ENCODE peak calls at places on chromosomes 6 and 20, in ten cellular contexts. K is mesothelial cell of epicardium; L is activated T-helper 1 cell treated with anti-CD3 and anti-CD28 coated beads, Interleukin-12 subunit alpha, Interleukin-12 subunit beta, Interleukin-2, Interleukin-4 antibody, amounts not matched to agents 30 ng/mL and 10 ng/mL and 1 ng/mL, durations not matched to agents 14 hours and 24 hours and 36 hours; T is upper lobe of left lung; E is stimulated activated CD8-positive, alpha-beta memory T cell treated with anti-CD3 and anti-CD28 coated beads, Interleukin-4, amount 100 ng/mL, for 24 hours; J is midbrain; Y is foreskin keratinocyte; F is cardiac muscle cell; A is bronchial epithelial cell; O is GM12865. G is an unnamed sample.

GRCh38 chr6:157533397-157533814 is 152.4 kb downstream of the ZDHHC14 start:
- DNase-seq in K (no peak), L (no peak), T (no peak), E (no peak), J (no peak), Y (no peak), F (no peak), A (no peak), O (no peak), G (no peak)

GRCh38 chr6:139240161-139241010 is 51.4 kb downstream of the TXLNB start:
- DNase-seq in K (peak), L (no peak), T (peak), E (no peak), J (no peak), Y (no peak), F (peak), A (peak), O (no peak), G (no peak)

GRCh38 chr20:36644032-36644712 is 1.8 kb downstream of the SLA2 start:
- DNase-seq in K (no peak), L (peak), T (peak), E (peak), J (no peak), Y (no peak), F (no peak), A (no peak), O (peak), G (peak)

GRCh38 chr6:121615493-121615892 is 180.0 kb downstream of the GJA1 start:
- DNase-seq in K (no peak), L (no peak), T (no peak), E (no peak), J (no peak), Y (no peak), F (no peak), A (peak), O (no peak), G (no peak)

GRCh38 chr20:64226686-64227576 is 28.6 kb upstream of the PCMTD2 start:
- DNase-seq in K (no peak), L (no peak), T (no peak), E (no peak), J (no peak), Y (no peak), F (no peak), A (no peak), O (no peak), G (no peak)

GRCh38 chr6:15308445-15309213 is 62.8 kb downstream of the JARID2 start:
- DNase-seq in K (no peak), L (no peak), T (no peak), E (no peak), J (no peak), Y (no peak), F (no peak), A (no peak), O (peak), G (no peak)

GRCh38 chr20:57794600-57795346 is 85.0 kb upstream of the PMEPA1 start:
- DNase-seq in K (no peak), L (no peak), T (no peak), E (no peak), J (no peak), Y (no peak), F (no peak), A (no peak), O (no peak), G (no peak)

GRCh38 chr6:163191704-163192537 is 222.6 kb upstream of the QKI start:
- DNase-seq in K (no peak), L (no peak), T (no peak), E (no peak), J (peak), Y (no peak), F (peak), A (no peak), O (no peak), G (no peak)

GRCh38 chr20:63792866-63793265 is 38.2 kb downstream of the ZBTB46 start:
- DNase-seq in K (no peak), L (no peak), T (no peak), E (no peak), J (no peak), Y (no peak), F (no peak), A (no peak), O (no peak), G (no peak)

GRCh38 chr20:25042531-25043498 is 15.1 kb downstream of the ACSS1 start:
- DNase-seq in K (no peak), L (peak), T (peak), E (peak), J (peak), Y (no peak), F (no peak), A (no peak), O (peak), G (peak)

GRCh38 chr6:95569560-95569959 is 7.8 kb upstream of the MANEA start:
- DNase-seq in K (no peak), L (no peak), T (no peak), E (no peak), J (no peak), Y (no peak), F (no peak), A (no peak), O (no peak), G (no peak)

GRCh38 chr6:147127587-147127986 is 76.6 kb upstream of the STXBP5 start:
- DNase-seq in K (no peak), L (no peak), T (no peak), E (no peak), J (no peak), Y (no peak), F (no peak), A (no peak), O (no peak), G (no peak)

GRCh38 chr6:112348334-112348874 is 1.3 kb downstream of the RFPL4B start:
- DNase-seq in K (no peak), L (no peak), T (no peak), E (no peak), J (no peak), Y (no peak), F (no peak), A (no peak), O (no peak), G (no peak)

GRCh38 chr6:17169291-17169690 is 67.4 kb downstream of the STMND1 start:
- DNase-seq in K (no peak), L (no peak), T (no peak), E (no peak), J (no peak), Y (no peak), F (peak), A (no peak), O (no peak), G (no peak)

GRCh38 chr6:158408013-158408412 is 95.7 kb downstream of the TULP4 start:
- DNase-seq in K (no peak), L (no peak), T (no peak), E (no peak), J (no peak), Y (no peak), F (no peak), A (no peak), O (no peak), G (no peak)

GRCh38 chr20:36631651-36632050 is 14.3 kb downstream of the SLA2 start:
- DNase-seq in K (no peak), L (no peak), T (no peak), E (no peak), J (no peak), Y (no peak), F (no peak), A (peak), O (no peak), G (no peak)

GRCh38 chr20:33444797-33445560 is 1.4 kb upstream of the SNTA1 start:
- DNase-seq in K (no peak), L (no peak), T (no peak), E (no peak), J (no peak), Y (peak), F (no peak), A (peak), O (peak), G (peak)

GRCh38 chr6:137921823-137922222 is 54.8 kb downstream of the TNFAIP3 start:
- DNase-seq in K (no peak), L (no peak), T (no peak), E (no peak), J (no peak), Y (no peak), F (no peak), A (no peak), O (peak), G (no peak)

GRCh38 chr20:63863021-63863797 is 1.9 kb upstream of the TPD52L2 start:
- DNase-seq in K (no peak), L (no peak), T (no peak), E (no peak), J (no peak), Y (no peak), F (no peak), A (no peak), O (no peak), G (no peak)

GRCh38 chr6:158109744-158110143 is 58.3 kb downstream of the SERAC1 start:
- DNase-seq in K (no peak), L (no peak), T (no peak), E (no peak), J (no peak), Y (no peak), F (peak), A (no peak), O (no peak), G (no peak)

GRCh38 chr20:46171476-46171875 is 53.4 kb downstream of the CD40 start:
- DNase-seq in K (no peak), L (no peak), T (no peak), E (no peak), J (no peak), Y (no peak), F (no peak), A (no peak), O (no peak), G (no peak)

GRCh38 chr6:53361549-53362031 is 12.8 kb upstream of the ELOVL5 start:
- DNase-seq in K (no peak), L (peak), T (peak), E (no peak), J (no peak), Y (peak), F (peak), A (peak), O (peak), G (peak)

GRCh38 chr20:1299522-1299921 is 29.4 kb downstream of the SDCBP2 start:
- DNase-seq in K (no peak), L (no peak), T (no peak), E (no peak), J (no peak), Y (no peak), F (no peak), A (no peak), O (no peak), G (peak)

GRCh38 chr6:114634016-114634415 is 291.2 kb upstream of the HS3ST5 start:
- DNase-seq in K (no peak), L (no peak), T (no peak), E (no peak), J (no peak), Y (peak), F (no peak), A (peak), O (no peak), G (no peak)

GRCh38 chr20:47129306-47129705 is 227.2 kb downstream of the ZMYND8 start:
- DNase-seq in K (no peak), L (no peak), T (no peak), E (no peak), J (no peak), Y (no peak), F (no peak), A (no peak), O (no peak), G (no peak)

GRCh38 chr6:131917318-131917717 is 33.9 kb downstream of the CCN2 start:
- DNase-seq in K (no peak), L (no peak), T (no peak), E (no peak), J (no peak), Y (no peak), F (peak), A (no peak), O (no peak), G (no peak)

GRCh38 chr6:135323202-135323668 is 142.1 kb downstream of the MYB start:
- DNase-seq in K (no peak), L (no peak), T (no peak), E (no peak), J (no peak), Y (no peak), F (peak), A (no peak), O (peak), G (peak)

GRCh38 chr6:12385316-12385715 is 95.2 kb downstream of the EDN1 start:
- DNase-seq in K (no peak), L (no peak), T (no peak), E (no peak), J (no peak), Y (no peak), F (no peak), A (no peak), O (no peak), G (no peak)

GRCh38 chr20:48776306-48776705 is 51.5 kb downstream of the PREX1 start:
- DNase-seq in K (no peak), L (no peak), T (no peak), E (no peak), J (peak), Y (no peak), F (peak), A (no peak), O (no peak), G (no peak)

GRCh38 chr20:1804554-1804956 is 90.7 kb upstream of the SIRPA start:
- DNase-seq in K (no peak), L (no peak), T (no peak), E (no peak), J (no peak), Y (no peak), F (no peak), A (no peak), O (no peak), G (no peak)

GRCh38 chr20:39283464-39283863 is 321.3 kb downstream of the DHX35 start:
- DNase-seq in K (no peak), L (no peak), T (no peak), E (no peak), J (no peak), Y (no peak), F (no peak), A (no peak), O (no peak), G (no peak)

GRCh38 chr6:98416027-98416426 is 418.3 kb upstream of the POU3F2 start:
- DNase-seq in K (no peak), L (no peak), T (no peak), E (no peak), J (peak), Y (no peak), F (no peak), A (peak), O (no peak), G (no peak)